ENCODE peak calls at places on chromosome 15, in five cellular contexts. G is GM23248, L is neural progenitor cell, S is PC-3, Y is MM.1S. O is an unnamed sample. For H3K9me3 and H3K79me2, the result is how much of the 10 kb centered on the place peaks cover.

GRCh38 chr15:69444686-69445085 is 7.9 kb upstream of the RPLP1 start:
- DNase-seq in G (no peak), L (no peak), S (no peak), Y (no peak), O (no peak)

GRCh38 chr15:87639305-87640011 is 617.1 kb downstream of the NTRK3 start:
- DNase-seq in G (no peak), L (no peak), S (no peak), Y (no peak), O (no peak)

GRCh38 chr15:53644681-53645080 is 114.8 kb downstream of the WDR72 start:
- DNase-seq in G (no peak), L (no peak), S (no peak), Y (no peak), O (no peak)

GRCh38 chr15:44646460-44646859 is 17.0 kb downstream of the SPG11 start:
- DNase-seq in G (no peak), L (no peak), S (no peak), Y (no peak), O (no peak)

GRCh38 chr15:58951388-58952060 is 18.0 kb upstream of the SLTM start:
- DNase-seq in G (peak), L (no peak), S (peak), Y (no peak), O (no peak)

GRCh38 chr15:66567897-66568296 is 2.1 kb upstream of the LCTL start:
- DNase-seq in G (no peak), L (no peak), S (no peak), Y (no peak), O (no peak)

GRCh38 chr15:59396660-59397059 is 24.0 kb upstream of the MYO1E start:
- DNase-seq in G (no peak), L (no peak), S (no peak), Y (no peak), O (no peak)

GRCh38 chr15:100718075-100718980 is 115.9 kb downstream of the ASB7 start:
- DNase-seq in G (no peak), L (no peak), S (no peak), Y (no peak), O (no peak)

GRCh38 chr15:68994149-68994548 is 20.3 kb upstream of the NOX5 start:
- DNase-seq in G (peak), L (no peak), S (peak), Y (no peak), O (no peak)

GRCh38 chr15:66646308-66646707 is 55.7 kb upstream of the SMAD6 start:
- DNase-seq in G (peak), L (peak), S (no peak), Y (no peak), O (no peak)

GRCh38 chr15:81006124-81006523 is 5.4 kb downstream of the TLNRD1 start:
- DNase-seq in G (no peak), L (no peak), S (no peak), Y (no peak), O (no peak)

GRCh38 chr15:93028111-93028631 is 60.8 kb downstream of the RGMA start:
- DNase-seq in G (peak), L (no peak), S (no peak), Y (no peak), O (no peak)

GRCh38 chr15:81611679-81612078 is 237.7 kb upstream of the TMC3 start:
- DNase-seq in G (no peak), L (no peak), S (no peak), Y (no peak), O (no peak)

GRCh38 chr15:49215768-49216739 is 46.0 kb downstream of the GALK2 start:
- DNase-seq in G (no peak), L (peak), S (peak), Y (no peak), O (peak)

GRCh38 chr15:57438166-57438565 is 61.9 kb downstream of the CGNL1 start:
- DNase-seq in G (no peak), L (no peak), S (no peak), Y (no peak), O (no peak)

GRCh38 chr15:73246411-73246810 is 122.3 kb downstream of the HCN4 start:
- DNase-seq in G (no peak), L (no peak), S (no peak), Y (no peak), O (no peak)

GRCh38 chr15:101698314-101698713 is 26.0 kb downstream of the TARS3 start:
- DNase-seq in G (peak), L (no peak), S (no peak), Y (no peak), O (no peak)

GRCh38 chr15:63155486-63155885 is 1.8 kb downstream of the RPS27L start:
- DNase-seq in G (no peak), L (no peak), S (no peak), Y (no peak), O (no peak)

GRCh38 chr15:25802285-25802830 is 60.8 kb downstream of the ATP10A start:
- DNase-seq in G (no peak), L (no peak), S (no peak), Y (no peak), O (no peak)

GRCh38 chr15:35674873-35675781 is 129.2 kb upstream of the DPH6 start:
- DNase-seq in G (peak), L (no peak), S (no peak), Y (no peak), O (no peak)

GRCh38 chr15:36252117-36252711 is 327.2 kb upstream of the CDIN1 start:
- DNase-seq in G (no peak), L (no peak), S (no peak), Y (no peak), O (no peak)

GRCh38 chr15:101495334-101496197 is 6.1 kb upstream of the PCSK6 start:
- DNase-seq in G (no peak), L (no peak), S (no peak), Y (no peak), O (no peak)

GRCh38 chr15:46808834-46809233 is 908.5 kb upstream of the SEMA6D start:
- DNase-seq in G (no peak), L (no peak), S (no peak), Y (no peak), O (no peak)

GRCh38 chr15:79067434-79067833 is 23.1 kb downstream of the RASGRF1 start:
- DNase-seq in G (no peak), L (no peak), S (no peak), Y (peak), O (no peak)

GRCh38 chr15:81897011-81897677 is 148.7 kb downstream of the MEX3B start:
- DNase-seq in G (peak), L (no peak), S (no peak), Y (no peak), O (no peak)

GRCh38 chr15:35000511-35000910 is 12.4 kb upstream of the ZNF770 start:
- DNase-seq in G (peak), L (no peak), S (peak), Y (no peak), O (no peak)

GRCh38 chr15:73176579-73176978 is 124.3 kb downstream of the NEO1 start:
- DNase-seq in G (no peak), L (no peak), S (no peak), Y (no peak), O (no peak)

GRCh38 chr15:31004220-31004733 is 12.8 kb upstream of the MTMR10 start:
- DNase-seq in G (no peak), L (peak), S (no peak), Y (peak), O (peak)

GRCh38 chr15:61639491-61639890 is 410.4 kb upstream of the RORA start:
- DNase-seq in G (no peak), L (no peak), S (no peak), Y (no peak), O (no peak)

GRCh38 chr15:49863431-49864205 is 242.8 kb downstream of the DTWD1 start:
- DNase-seq in G (peak), L (no peak), S (no peak), Y (no peak), O (no peak)

GRCh38 chr15:36251450-36251849 is 328.0 kb upstream of the CDIN1 start:
- DNase-seq in G (peak), L (no peak), S (peak), Y (no peak), O (no peak)

GRCh38 chr15:39317225-39317624 is 263.7 kb upstream of the THBS1 start:
- DNase-seq in G (no peak), L (no peak), S (no peak), Y (no peak), O (no peak)
- H3K9me3 ChIP-seq in G (under half), L (under half), S (under half), Y (under half), O (under half)

GRCh38 chr15:23648920-23649515 is 1.4 kb upstream of the MAGEL2 start:
- DNase-seq in G (peak), L (peak), S (peak), Y (peak), O (peak)
- TF ChIP-seq EZH2phosphoT487 in G (no peak), L (no peak), S (no peak), Y (no peak), O (no peak)

GRCh38 chr15:51848811-51849210 is 19.4 kb downstream of the TMOD3 start:
- DNase-seq in G (no peak), L (no peak), S (no peak), Y (no peak), O (no peak)

GRCh38 chr15:51849866-51850265 is 20.4 kb downstream of the TMOD3 start:
- DNase-seq in G (no peak), L (no peak), S (no peak), Y (no peak), O (no peak)

GRCh38 chr15:51844747-51845426 is 15.4 kb downstream of the TMOD3 start:
- DNase-seq in G (peak), L (no peak), S (peak), Y (no peak), O (no peak)

GRCh38 chr15:51846066-51846462 is 16.6 kb downstream of the TMOD3 start:
- DNase-seq in G (no peak), L (no peak), S (no peak), Y (no peak), O (no peak)

GRCh38 chr15:51846463-51847230 is 17.2 kb downstream of the TMOD3 start:
- DNase-seq in G (peak), L (no peak), S (peak), Y (no peak), O (no peak)
- H3K79me2 ChIP-seq in G (half or more), L (under half), S (half or more), Y (half or more), O (half or more)

GRCh38 chr15:84657748-84658079 is 285 bp downstream of the NMB start:
- DNase-seq in G (no peak), L (no peak), S (no peak), Y (no peak), O (no peak)

GRCh38 chr15:84658080-84658787 is at the start of gene NMB:
- DNase-seq in G (peak), L (peak), S (peak), Y (peak), O (peak)

GRCh38 chr15:84659904-84660781 is 2.1 kb upstream of the NMB start:
- DNase-seq in G (no peak), L (no peak), S (no peak), Y (peak), O (peak)

GRCh38 chr15:84656972-84657371 is 1.0 kb downstream of the NMB start:
- DNase-seq in G (no peak), L (no peak), S (no peak), Y (no peak), O (no peak)

GRCh38 chr15:84658788-84659411 is 901 bp upstream of the NMB start:
- DNase-seq in G (no peak), L (no peak), S (no peak), Y (no peak), O (peak)
- H3K9me3 ChIP-seq in G (under half), L (under half), S (under half), Y (under half), O (under half)

GRCh38 chr15:74417230-74417629 is 16.5 kb downstream of the SEMA7A start:
- DNase-seq in G (peak), L (no peak), S (peak), Y (no peak), O (no peak)
- TF ChIP-seq EZH2phosphoT487 in G (no peak), L (no peak), S (no peak), Y (no peak), O (no peak)

GRCh38 chr15:43099105-43099845 is 6.6 kb downstream of the UBR1 start:
- DNase-seq in G (no peak), L (no peak), S (no peak), Y (no peak), O (no peak)

GRCh38 chr15:43103939-43104338 is 1.9 kb downstream of the UBR1 start:
- DNase-seq in G (no peak), L (no peak), S (no peak), Y (no peak), O (no peak)

GRCh38 chr15:43102181-43102580 is 3.7 kb downstream of the UBR1 start:
- DNase-seq in G (no peak), L (no peak), S (no peak), Y (no peak), O (no peak)

GRCh38 chr15:43104426-43104825 is 1.4 kb downstream of the UBR1 start:
- DNase-seq in G (peak), L (peak), S (peak), Y (no peak), O (no peak)

DNA sequence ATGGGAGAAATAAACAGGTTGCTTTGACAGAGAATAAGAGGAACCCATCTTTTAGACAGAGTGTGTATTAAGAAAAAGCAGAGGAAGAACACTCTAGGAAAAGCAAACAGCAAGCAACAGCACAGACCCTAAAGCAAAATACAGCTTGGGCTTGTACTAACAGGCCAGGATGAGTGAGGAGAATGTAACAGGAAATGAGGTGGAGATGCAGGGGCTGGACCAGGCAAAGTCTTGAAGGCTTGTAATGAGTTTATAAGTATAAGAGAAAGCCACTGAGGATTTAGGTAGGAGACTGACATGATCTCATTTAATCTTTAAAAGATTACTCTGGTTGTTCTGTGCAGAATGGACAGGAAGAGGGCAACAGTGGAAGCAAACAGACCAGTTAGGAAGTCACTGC is 4.9 kb downstream of the UBR1 start:
- DNase-seq in G (no peak), L (no peak), S (no peak), Y (no peak), O (no peak)
- H3K79me2 ChIP-seq in G (half or more), L (half or more), S (half or more), Y (half or more), O (half or more)

GRCh38 chr15:74683758-74684157 is 12.1 kb downstream of the EDC3 start:
- DNase-seq in G (no peak), L (no peak), S (no peak), Y (no peak), O (no peak)
- H3K9me3 ChIP-seq in G (under half), L (under half), S (under half), Y (under half), O (under half)

GRCh38 chr15:70825841-70826240 is 28.1 kb downstream of the LARP6 start:
- DNase-seq in G (no peak), L (no peak), S (no peak), Y (no peak), O (no peak)

GRCh38 chr15:70830615-70831014 is 23.3 kb downstream of the LARP6 start:
- DNase-seq in G (no peak), L (no peak), S (no peak), Y (no peak), O (no peak)

GRCh38 chr15:70829366-70830166 is 24.4 kb downstream of the LARP6 start:
- DNase-seq in G (peak), L (no peak), S (no peak), Y (no peak), O (no peak)

GRCh38 chr15:70827721-70828120 is 26.2 kb downstream of the LARP6 start:
- DNase-seq in G (no peak), L (no peak), S (no peak), Y (no peak), O (no peak)

DNA sequence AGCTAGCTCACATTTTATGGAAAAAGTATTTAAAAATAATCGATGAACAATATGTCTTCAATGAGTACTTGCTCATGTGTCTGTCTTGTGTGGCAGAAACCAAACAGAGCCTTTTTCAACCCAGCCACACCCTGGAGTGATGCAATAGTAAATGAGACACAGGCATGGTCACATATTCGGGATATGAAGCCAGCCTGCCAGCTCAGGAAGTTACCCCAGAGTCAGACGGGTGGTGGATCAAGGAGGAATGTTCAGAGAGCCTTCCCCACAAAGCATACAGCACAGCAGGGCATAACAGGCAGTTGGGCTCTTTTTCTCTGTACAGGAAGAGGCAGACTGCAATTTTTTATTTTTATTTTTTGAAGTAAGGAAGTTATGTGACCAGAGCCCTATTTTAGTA is 27.3 kb downstream of the LARP6 start:
- DNase-seq in G (peak), L (no peak), S (peak), Y (no peak), O (no peak)
- TF ChIP-seq EZH2phosphoT487 in G (no peak), L (no peak), S (no peak), Y (no peak), O (no peak)